ENCODE peak calls at places on chromosomes 4 and X, in nine cellular contexts. G is foreskin fibroblast, R is keratinocyte, S is fibroblast of lung, B is K562, W is HL-60, U is lower lobe of right lung, T is GM12865, A is AG10803. K is an unnamed sample.

GRCh38 chrX:20454117-20454516 is 187.4 kb upstream of the RPS6KA3 start:
- DNase-seq in G (peak; percentile 36), R (no peak), B (no peak), A (peak; percentile 27), T (no peak), W (no peak), U (no peak), S (no peak), K (no peak)

GRCh38 chrX:31091819-31092218 is 20.0 kb upstream of the FTHL17 start:
- DNase-seq in W (no peak), R (no peak), U (no peak), T (no peak), B (no peak), G (no peak), A (no peak), S (no peak), K (no peak)

GRCh38 chrX:3076416-3076991 is 35.2 kb downstream of the ARSF start:
- DNase-seq in A (no peak), U (no peak), R (no peak), B (no peak), S (no peak), W (no peak), G (no peak), T (no peak), K (no peak)

GRCh38 chrX:32448320-32448719 is 763.0 kb downstream of the DMD start:
- DNase-seq in R (no peak), U (no peak), W (peak; percentile 18), B (no peak), T (peak; percentile 52), A (no peak), S (peak; percentile 29), G (no peak), K (no peak)

GRCh38 chr4:143381171-143382118 is 44.8 kb downstream of the GAB1 start:
- DNase-seq in R (no peak), B (no peak), U (peak; percentile 63), W (no peak), A (peak; percentile 80), T (peak; percentile 54), G (peak; percentile 89), S (peak; percentile 88), K (no peak)

GRCh38 chrX:7252013-7252610 is 104.2 kb upstream of the PUDP start:
- DNase-seq in W (peak; percentile 35), A (no peak), G (no peak), B (no peak), S (no peak), R (no peak), T (peak; percentile 1), U (peak; percentile 58), K (no peak)

GRCh38 chrX:99717716-99718115 is 692.4 kb downstream of the PCDH19 start:
- DNase-seq in B (no peak), A (no peak), W (no peak), S (no peak), G (no peak), T (no peak), U (no peak), R (no peak), K (no peak)

GRCh38 chr4:171142045-171142444 is 671.2 kb upstream of the GALNTL6 start:
- DNase-seq in S (no peak), T (no peak), W (no peak), A (no peak), R (no peak), U (no peak), G (no peak), B (no peak), K (no peak)

GRCh38 chrX:74232859-74233258 is 71.1 kb upstream of the ZCCHC13 start:
- DNase-seq in A (peak; percentile 18), W (peak; percentile 10), S (peak; percentile 25), U (no peak), R (no peak), B (peak; percentile 10), T (peak; percentile 4), G (peak; percentile 16), K (no peak)

GRCh38 chrX:132146456-132146855 is 18.6 kb upstream of the FRMD7 start:
- DNase-seq in S (no peak), B (no peak), W (no peak), U (no peak), T (no peak), G (no peak), R (no peak), A (no peak), K (no peak)

GRCh38 chrX:13491061-13491460 is 78.3 kb upstream of the EGFL6 start:
- DNase-seq in S (no peak), R (no peak), A (no peak), G (no peak), W (peak; percentile 58), B (no peak), T (no peak), U (no peak), K (no peak)

GRCh38 chr4:38091636-38092035 is 131.4 kb downstream of the PTTG2 start:
- DNase-seq in G (no peak), T (no peak), U (no peak), A (peak; percentile 89), B (no peak), S (peak; percentile 43), R (no peak), W (no peak), K (no peak)

GRCh38 chrX:78123190-78123589 is 16.3 kb downstream of the TAF9B start:
- DNase-seq in R (no peak), T (no peak), B (no peak), W (no peak), U (no peak), A (peak; percentile 29), G (peak; percentile 53), S (no peak), K (no peak)

GRCh38 chr4:144740316-144740715 is 94.4 kb downstream of the HHIP start:
- DNase-seq in A (no peak), U (no peak), W (no peak), S (no peak), B (no peak), R (no peak), G (peak; percentile 14), T (no peak), K (no peak)

GRCh38 chr4:138595171-138595570 is 353.0 kb upstream of the SLC7A11 start:
- DNase-seq in T (no peak), B (no peak), W (no peak), A (no peak), S (no peak), U (no peak), G (no peak), R (no peak), K (no peak)

GRCh38 chr4:25767877-25768475 is 94.8 kb downstream of the SEL1L3 start:
- DNase-seq in G (peak; percentile 73), A (peak; percentile 73), U (no peak), T (peak; percentile 74), B (peak; percentile 29), R (peak; percentile 13), W (peak; percentile 27), S (peak; percentile 77), K (peak; percentile 37)

GRCh38 chr4:75715105-75715799 is 9.1 kb upstream of the USO1 start:
- DNase-seq in U (no peak), S (peak; percentile 53), B (no peak), W (no peak), R (no peak), A (peak; percentile 82), T (no peak), G (peak; percentile 69), K (peak; percentile 45)

GRCh38 chr4:181213562-181213961 is 1029.6 kb upstream of the TENM3 start:
- DNase-seq in R (no peak), U (no peak), B (no peak), G (no peak), T (no peak), W (no peak), A (peak; percentile 47), S (peak; percentile 20), K (no peak)

GRCh38 chrX:56729152-56729557 is at the start of gene NBDY:
- DNase-seq in U (no peak), G (peak; percentile 65), R (no peak), S (peak; percentile 50), W (no peak), T (peak; percentile 57), A (peak; percentile 25), B (peak; percentile 4), K (no peak)

DNA sequence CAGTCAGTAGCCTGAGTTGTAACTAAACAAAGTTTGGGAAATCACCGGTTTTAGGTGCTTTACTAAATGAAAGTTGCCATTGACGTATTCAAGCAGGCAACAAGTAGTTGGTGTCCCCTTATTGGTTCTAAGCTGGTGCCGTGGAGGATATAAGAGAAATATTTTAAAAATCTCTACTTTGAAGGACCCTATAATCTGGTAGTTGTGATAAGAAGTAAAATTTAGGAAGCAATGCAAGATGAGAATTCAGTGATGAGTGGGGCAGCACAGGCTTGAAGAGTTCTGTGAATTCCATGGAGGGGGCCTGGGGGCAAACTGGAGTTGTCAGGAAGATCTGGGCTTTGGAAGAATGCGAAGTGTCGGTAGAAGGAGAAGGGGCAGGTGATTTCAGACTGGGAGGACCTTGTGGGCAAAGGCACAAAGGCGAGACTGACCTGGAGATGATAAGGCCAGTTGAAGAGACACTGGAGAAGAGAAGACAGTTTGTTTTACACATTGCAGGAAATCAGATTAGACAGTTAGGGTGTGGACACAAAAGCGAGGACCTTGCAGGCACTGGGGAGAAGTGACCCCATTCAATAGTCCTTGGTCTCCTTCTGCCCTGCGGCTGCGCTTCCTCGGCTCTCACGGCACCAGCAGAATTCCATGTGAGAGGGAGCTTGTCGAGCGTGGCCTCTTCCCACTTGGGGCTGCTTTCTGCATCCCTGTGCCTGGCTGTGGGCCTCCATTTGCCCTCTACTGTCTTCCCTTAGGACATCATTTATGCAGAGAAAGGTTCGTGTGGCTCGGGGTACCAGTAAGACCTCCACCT is 1.3 kb downstream of the RHOH start:
- DNase-seq in T (peak; percentile 71), W (no peak), R (no peak), A (no peak), S (no peak), U (no peak), B (peak; percentile 19), G (no peak), K (no peak)
- H3K4me3 ChIP-seq in T (peak overlapping the region; percentile 87), W (no peak overlapping the region), R (no peak overlapping the region), A (no peak overlapping the region), S (no peak overlapping the region), U (peak overlapping the region; percentile 46), B (peak overlapping the region; percentile 50), G (no peak overlapping the region), K (no peak overlapping the region)

DNA sequence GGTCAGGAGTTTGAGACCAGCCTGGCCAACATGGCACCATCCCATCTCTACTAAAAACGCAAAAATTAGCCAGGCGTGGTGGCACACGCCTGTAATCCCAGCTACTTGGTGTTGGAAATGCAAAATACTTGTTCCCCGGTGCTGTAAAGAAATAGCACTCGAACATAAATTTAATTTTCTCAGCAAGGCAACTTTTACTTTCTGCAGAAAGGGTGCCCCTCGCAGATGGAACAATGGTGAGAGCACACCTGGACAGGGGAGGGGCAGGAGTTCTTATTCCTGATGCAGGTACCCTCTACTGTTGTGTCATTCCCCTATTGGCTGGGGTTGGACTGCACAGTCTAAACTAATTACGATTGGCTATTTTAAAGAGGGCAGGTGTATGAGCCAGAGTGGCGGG is 139.7 kb downstream of the FHIP1A start:
- DNase-seq in U (no peak), B (no peak), A (no peak), G (no peak), W (no peak), S (no peak), T (no peak), R (no peak), K (no peak)
- TF ChIP-seq CTCF in U (no peak), B (no peak), A (no peak), G (no peak), W (no peak), S (no peak), T (no peak), R (no peak), K (no peak)

GRCh38 chrX:148499638-148500427 is 584 bp upstream of the AFF2 start:
- DNase-seq in B (no peak), R (no peak), A (no peak), U (peak; percentile 32), W (no peak), G (no peak), T (no peak), S (no peak), K (no peak)
- H3K4me3 ChIP-seq in B (no peak overlapping the region), R (no peak overlapping the region), A (peak overlapping the region; percentile 52), U (peak overlapping the region; percentile 33), W (peak overlapping the region; percentile 16), G (no peak overlapping the region), T (no peak overlapping the region), S (no peak overlapping the region), K (peak overlapping the region; percentile 6)

GRCh38 chrX:25721564-25721963 is 416.6 kb upstream of the MAGEB18 start:
- DNase-seq in B (no peak), U (no peak), G (peak; percentile 2), A (peak; percentile 0), T (peak; percentile 0), S (peak; percentile 30), R (no peak), W (no peak), K (no peak)
- TF ChIP-seq CTCF in B (no peak), U (no peak), G (no peak), A (peak; percentile 11), T (no peak), S (no peak), R (no peak), W (no peak), K (no peak)